ENCODE peak calls at places on chromosome 20, in six cellular contexts. Y is mesenchymal stem cell, C is H9, R is neuronal stem cell, K is H1, B is trophoblast cell. O is an unnamed sample.

GRCh38 chr20:34365765-34366213 is 2.7 kb downstream of the ITCH start:
- DNase-seq in K (no peak), B (no peak), R (no peak), Y (no peak), C (no peak), O (no peak)

GRCh38 chr20:51315390-51315789 is 227.1 kb downstream of the NFATC2 start:
- DNase-seq in K (no peak), R (no peak), Y (no peak), C (no peak), B (no peak), O (no peak)

GRCh38 chr20:38109025-38109541 is 56.0 kb downstream of the TGM2 start:
- DNase-seq in Y (peak; percentile 93), K (no peak), B (no peak), R (no peak), C (no peak), O (peak; percentile 83)

GRCh38 chr20:31666258-31667042 is 28.7 kb downstream of the COX4I2 start:
- DNase-seq in Y (no peak), C (no peak), R (no peak), B (peak; percentile 32), K (no peak), O (no peak)

GRCh38 chr20:62588458-62589149 is 53.7 kb upstream of the SLCO4A1 start:
- DNase-seq in K (no peak), R (no peak), C (no peak), Y (no peak), B (no peak), O (no peak)

GRCh38 chr20:33824852-33825251 is 13.7 kb downstream of the CHMP4B start:
- DNase-seq in C (no peak), K (no peak), B (no peak), R (no peak), Y (no peak), O (no peak)

GRCh38 chr20:19114410-19114809 is 98.0 kb upstream of the SLC24A3 start:
- DNase-seq in C (no peak), B (no peak), R (no peak), K (no peak), Y (no peak), O (no peak)

GRCh38 chr20:47543006-47543431 is 41.3 kb downstream of the NCOA3 start:
- DNase-seq in K (no peak), Y (peak; percentile 72), B (no peak), C (no peak), R (no peak), O (peak; percentile 43)

GRCh38 chr20:64247312-64247627 is 8.3 kb upstream of the PCMTD2 start:
- DNase-seq in K (no peak), C (no peak), R (no peak), Y (no peak), B (no peak), O (no peak)

GRCh38 chr20:15817351-15817750 is 755.9 kb downstream of the KIF16B start:
- DNase-seq in K (no peak), B (peak; percentile 75), C (no peak), R (no peak), Y (no peak), O (no peak)

GRCh38 chr20:38423541-38423940 is 11.6 kb downstream of the SNHG17 start:
- DNase-seq in R (no peak), K (no peak), C (no peak), Y (no peak), B (no peak), O (no peak)

GRCh38 chr20:5531318-5532081 is 214.7 kb upstream of the PROKR2 start:
- DNase-seq in C (no peak), R (no peak), B (no peak), K (no peak), Y (peak; percentile 57), O (peak; percentile 35)

GRCh38 chr20:34709836-34710567 is 5.9 kb downstream of the TP53INP2 start:
- DNase-seq in K (no peak), B (peak; percentile 69), Y (peak; percentile 70), R (peak; percentile 80), C (peak; percentile 76), O (peak; percentile 51)

GRCh38 chr20:50636601-50637539 is 54.5 kb downstream of the RIPOR3 start:
- DNase-seq in C (no peak), R (no peak), Y (peak; percentile 87), K (no peak), B (no peak), O (peak; percentile 55)

GRCh38 chr20:13231031-13231752 is 10.1 kb downstream of the ISM1 start:
- DNase-seq in C (no peak), B (peak; percentile 64), K (no peak), R (no peak), Y (no peak), O (peak; percentile 28)

GRCh38 chr20:63947638-63948456 is 8.4 kb downstream of the UCKL1 start:
- DNase-seq in K (no peak), R (no peak), Y (no peak), B (no peak), C (no peak), O (no peak)

GRCh38 chr20:51402201-51402600 is 140.3 kb downstream of the NFATC2 start:
- DNase-seq in C (no peak), Y (peak; percentile 85), B (no peak), K (no peak), R (no peak), O (peak; percentile 71)

GRCh38 chr20:64109831-64110391 is 2.5 kb upstream of the NPBWR2 start:
- DNase-seq in Y (no peak), R (no peak), C (no peak), K (peak; percentile 37), B (no peak), O (no peak)

GRCh38 chr20:771741-772464 is 3.6 kb upstream of the SLC52A3 start:
- DNase-seq in R (no peak), Y (no peak), C (no peak), K (no peak), B (no peak), O (no peak)

GRCh38 chr20:50017576-50018248 is 34.9 kb downstream of the SNAI1 start:
- DNase-seq in C (no peak), K (no peak), B (no peak), Y (no peak), R (no peak), O (no peak)

DNA sequence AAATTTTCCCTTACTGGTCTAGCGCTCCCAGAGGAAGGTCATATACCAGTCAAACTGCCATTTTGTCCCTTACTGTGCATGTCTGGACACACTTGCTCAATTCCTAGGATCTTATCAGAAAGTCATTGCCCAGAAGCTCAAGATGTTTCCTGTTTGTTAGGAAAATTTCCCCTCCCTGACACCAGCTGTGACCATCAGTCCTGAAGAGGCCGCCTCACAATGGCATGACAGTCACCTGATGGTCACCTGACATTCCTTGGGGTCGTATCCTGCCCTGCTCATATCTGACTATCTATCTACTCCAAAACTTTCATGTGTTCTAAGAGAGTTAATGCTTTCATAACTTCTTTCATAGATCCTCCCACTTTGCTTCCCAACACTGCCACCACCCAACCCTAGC is 219.9 kb downstream of the OTOR start:
- DNase-seq in R (no peak), C (no peak), Y (no peak), K (no peak), B (peak; percentile 73), O (no peak)
- H3K14ac ChIP-seq in R (no peak overlapping the region), C (no peak overlapping the region), Y (no peak overlapping the region), K (no peak overlapping the region), B (no peak overlapping the region), O (no peak overlapping the region)

GRCh38 chr20:56628873-56629463 is at the start of gene TFAP2C:
- DNase-seq in Y (peak; percentile 79), B (peak; percentile 96), C (peak; percentile 84), K (peak; percentile 78), R (peak; percentile 61), O (no peak)

GRCh38 chr20:56628015-56628872 is 862 bp upstream of the TFAP2C start:
- DNase-seq in R (no peak), Y (peak; percentile 50), K (peak; percentile 68), B (peak; percentile 62), C (peak; percentile 49), O (no peak)

GRCh38 chr20:56626367-56627121 is 2.6 kb upstream of the TFAP2C start:
- DNase-seq in C (peak; percentile 82), Y (peak; percentile 52), B (peak; percentile 79), K (peak; percentile 83), R (peak; percentile 71), O (no peak)

GRCh38 chr20:56625837-56626236 is 3.3 kb upstream of the TFAP2C start:
- DNase-seq in K (no peak), R (no peak), B (no peak), C (no peak), Y (peak; percentile 10), O (no peak)

GRCh38 chr20:56627122-56628014 is 1.7 kb upstream of the TFAP2C start:
- DNase-seq in Y (peak; percentile 13), B (no peak), K (peak; percentile 65), C (peak; percentile 41), R (no peak), O (no peak)
- H3K23ac ChIP-seq in Y (no peak overlapping the region), B (no peak overlapping the region), K (no peak overlapping the region), C (no peak overlapping the region), R (no peak overlapping the region), O (no peak overlapping the region)

GRCh38 chr20:41440882-41441281 is 74.3 kb upstream of the EMILIN3 start:
- DNase-seq in K (no peak), B (no peak), Y (no peak), R (no peak), C (no peak), O (no peak)

GRCh38 chr20:41446471-41446870 is 79.9 kb upstream of the EMILIN3 start:
- DNase-seq in C (no peak), R (no peak), Y (no peak), B (no peak), K (no peak), O (no peak)

GRCh38 chr20:41444821-41445220 is 78.2 kb upstream of the EMILIN3 start:
- DNase-seq in R (no peak), B (no peak), Y (no peak), K (no peak), C (no peak), O (no peak)

GRCh38 chr20:41447026-41447425 is 80.4 kb upstream of the EMILIN3 start:
- DNase-seq in R (no peak), C (no peak), B (peak; percentile 3), K (no peak), Y (no peak), O (no peak)

GRCh38 chr20:41443667-41444066 is 77.0 kb upstream of the EMILIN3 start:
- DNase-seq in K (no peak), Y (no peak), C (no peak), R (no peak), B (no peak), O (no peak)
- H3K14ac ChIP-seq in K (no peak overlapping the region), Y (no peak overlapping the region), C (no peak overlapping the region), R (no peak overlapping the region), B (no peak overlapping the region), O (no peak overlapping the region)

DNA sequence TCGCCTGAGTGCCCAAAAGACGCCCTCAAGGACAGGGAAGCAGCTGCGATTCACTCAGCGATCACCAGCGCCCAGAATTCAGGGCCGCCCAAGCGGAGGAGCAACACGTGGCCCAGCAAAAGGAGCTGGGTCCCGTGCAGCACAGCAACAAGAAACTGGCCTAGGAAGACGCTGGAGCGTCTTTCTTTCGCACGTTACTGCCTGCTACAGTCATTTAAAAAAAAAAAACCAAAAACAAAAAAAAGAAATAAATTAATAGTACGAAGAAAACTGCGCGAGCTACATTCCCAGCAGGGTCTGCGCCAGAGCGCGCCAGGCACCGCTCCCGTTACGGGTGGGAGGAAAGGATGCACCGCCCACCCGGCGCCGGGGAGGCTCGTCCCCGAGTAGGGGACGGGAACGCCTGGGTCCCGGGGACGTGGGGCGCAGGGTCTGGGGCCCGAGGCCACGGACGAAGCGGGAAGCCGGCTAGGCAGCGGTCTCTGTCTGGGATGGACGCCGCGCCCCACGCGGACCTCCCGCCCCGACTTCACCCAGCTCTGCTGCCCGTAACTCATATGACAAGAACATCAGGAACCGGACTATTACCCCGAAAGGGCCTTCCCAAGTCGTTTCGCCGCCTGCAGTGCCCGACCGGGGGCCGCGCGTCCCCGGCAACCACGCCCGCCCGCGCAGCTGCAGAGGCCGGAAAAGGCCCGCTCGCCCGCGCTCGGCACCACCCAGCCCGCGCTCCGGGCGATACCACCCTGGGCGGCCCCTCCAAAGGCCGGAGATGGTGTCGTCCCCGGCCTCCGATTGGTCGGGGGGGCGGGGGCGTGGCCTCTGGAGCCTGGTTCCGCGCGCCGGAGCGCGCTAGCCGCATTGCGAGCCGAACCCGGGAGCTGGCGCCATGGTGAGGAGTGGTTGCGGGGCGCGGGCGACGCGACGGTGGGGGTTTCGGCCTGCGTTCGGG is at the start of gene NOP56:
- DNase-seq in Y (peak; percentile 92), C (peak; percentile 86), R (peak; percentile 92), K (peak; percentile 97), B (peak; percentile 94), O (peak; percentile 86)
- H3K23ac ChIP-seq in Y (no peak within 1 kb of the TSS), C (no peak within 1 kb of the TSS), R (peak within 1 kb of the TSS; percentile 92), K (no peak within 1 kb of the TSS), B (no peak within 1 kb of the TSS), O (peak within 1 kb of the TSS; percentile 96)

O was measured in IMR-90.